ENCODE peak calls at places on chromosomes 1 and 21, in five cellular contexts. W, R, A, O and B are unnamed samples.
A peak's percentile ranks its signal among the peaks of the same experiment; 100 is the strongest.

GRCh38 chr1:1629430-1630190 is 2.4 kb upstream of the MMP23B start:
- DNase-seq in W (no peak), O (no peak), R (peak; percentile 28), A (peak; percentile 13), B (peak; percentile 46)

GRCh38 chr1:192555399-192555798 is 20.2 kb upstream of the RGS1 start:
- DNase-seq in R (no peak), O (no peak), W (no peak), A (no peak), B (no peak)

GRCh38 chr1:3827813-3828307 is 29.2 kb downstream of the CEP104 start:
- DNase-seq in O (no peak), A (no peak), R (no peak), W (no peak), B (no peak)

GRCh38 chr1:170707959-170708666 is 44.2 kb downstream of the PRRX1 start:
- DNase-seq in A (no peak), W (peak; percentile 98), O (no peak), R (no peak), B (no peak)

GRCh38 chr1:224185208-224185607 is 2.2 kb downstream of the DEGS1 start:
- DNase-seq in O (no peak), A (no peak), W (no peak), R (no peak), B (no peak)

GRCh38 chr1:234295039-234295438 is 78.2 kb upstream of the COA6 start:
- DNase-seq in A (no peak), W (no peak), R (no peak), O (no peak), B (no peak)

GRCh38 chr1:68141079-68141800 is 90.8 kb upstream of the DIRAS3 start:
- DNase-seq in A (no peak), O (no peak), W (peak; percentile 68), R (no peak), B (no peak)

GRCh38 chr1:169018751-169019150 is 87.7 kb upstream of the ATP1B1 start:
- DNase-seq in W (no peak), A (no peak), R (no peak), O (no peak), B (peak; percentile 69)

GRCh38 chr1:240337795-240338194 is 246.1 kb downstream of the FMN2 start:
- DNase-seq in W (peak; percentile 79), A (peak; percentile 43), R (no peak), O (no peak), B (no peak)

GRCh38 chr1:107739651-107740050 is 225.3 kb downstream of the VAV3 start:
- DNase-seq in R (no peak), A (no peak), W (no peak), O (no peak), B (no peak)
- TF ChIP-seq CTCF in R (no peak), A (no peak), W (no peak), O (no peak), B (no peak)

DNA sequence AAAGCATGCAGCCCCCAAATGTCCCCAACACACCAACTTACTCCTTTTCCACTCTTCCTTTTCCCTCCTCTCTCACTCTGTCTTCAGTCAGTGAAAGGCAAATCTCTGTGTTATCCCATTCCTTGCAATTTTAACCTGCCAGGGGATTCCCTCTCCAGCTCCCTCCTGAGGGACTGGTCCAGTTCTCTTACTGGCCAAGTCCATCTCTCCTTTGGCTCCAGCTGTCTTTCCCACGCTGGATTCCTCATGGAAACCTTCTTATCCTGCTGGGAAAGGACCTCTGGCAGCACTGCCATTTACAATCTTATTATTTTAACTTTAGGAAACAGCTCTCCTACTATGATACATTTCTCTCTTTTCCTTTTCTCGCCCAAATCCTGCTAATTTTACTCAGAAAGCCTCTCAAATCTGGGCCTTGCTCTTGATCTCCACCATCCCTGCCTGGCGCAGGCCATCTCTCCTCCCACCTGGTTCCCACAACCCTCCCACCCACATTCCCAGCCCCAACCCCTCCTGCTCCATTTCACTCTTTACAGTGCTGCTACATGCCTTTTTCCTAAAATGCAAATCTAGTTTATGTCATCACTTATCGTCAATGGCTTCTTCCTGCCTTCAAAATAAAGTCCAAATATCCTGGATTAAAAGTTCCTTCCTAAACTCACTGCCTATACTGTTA is 72.7 kb upstream of the CNN3 start:
- DNase-seq in W (no peak), A (no peak), R (no peak), O (no peak), B (no peak)
- H3K4me3 ChIP-seq in W (no peak overlapping the region), A (no peak overlapping the region), R (no peak overlapping the region), O (no peak overlapping the region), B (no peak overlapping the region)

DNA sequence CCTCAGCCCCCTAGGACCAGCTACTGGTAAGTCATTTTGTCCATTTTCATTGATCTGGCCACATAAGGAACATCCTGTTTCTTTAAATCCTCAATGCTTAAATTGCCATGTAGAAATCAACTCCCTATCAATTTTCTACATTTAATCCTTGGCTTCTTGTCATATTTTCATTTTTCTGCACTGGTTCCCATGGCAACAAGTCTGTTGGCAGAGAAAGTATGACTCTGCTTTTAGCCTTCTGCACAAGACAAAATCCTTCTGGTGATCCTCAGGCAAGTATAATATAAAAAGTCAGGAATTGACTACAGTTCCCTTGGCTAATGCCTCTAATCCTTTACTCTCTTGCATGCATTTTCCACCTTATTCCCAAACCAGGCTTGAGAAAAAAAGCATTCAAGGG is 65.0 kb downstream of the LRRC40 start:
- DNase-seq in O (no peak), W (peak; percentile 44), A (no peak), R (no peak), B (no peak)
- TF ChIP-seq CTCF in O (no peak), W (no peak), A (no peak), R (no peak), B (no peak)

DNA sequence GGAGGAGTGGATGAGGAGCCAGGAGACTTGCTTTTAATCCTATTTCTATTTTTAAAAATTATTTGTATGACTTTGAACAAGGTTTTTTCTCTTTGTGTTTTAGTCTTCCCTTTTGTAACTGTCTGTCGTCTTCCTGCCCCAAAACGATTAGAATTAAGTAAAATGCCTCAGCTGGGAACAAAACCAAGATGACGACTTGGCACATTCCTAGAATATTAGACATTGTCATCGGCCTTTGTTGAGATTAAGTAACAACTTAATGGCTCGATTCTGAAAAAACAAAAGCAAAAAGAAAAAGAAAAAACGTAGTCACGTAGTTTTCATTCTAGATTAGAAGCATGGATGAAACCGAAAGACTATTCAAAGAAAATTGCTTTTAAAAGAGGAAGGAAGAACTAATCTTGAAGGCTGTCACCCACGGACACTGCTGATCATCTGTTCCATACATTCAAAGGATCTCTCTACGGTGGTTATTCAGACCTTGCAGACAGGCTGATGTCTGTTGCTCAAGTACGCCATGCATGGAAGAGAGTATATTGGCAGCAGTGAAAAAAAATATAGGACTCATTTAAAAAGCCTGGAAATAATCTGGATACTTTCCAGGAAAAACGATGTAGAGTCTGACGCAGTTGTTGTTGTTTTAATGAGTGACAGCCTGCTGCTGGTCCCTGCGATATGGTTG is 16.9 kb downstream of the GNG4 start:
- DNase-seq in A (no peak), R (no peak), O (no peak), W (peak; percentile 66), B (no peak)
- H3K4me3 ChIP-seq in A (peak overlapping the region; percentile 10), R (no peak overlapping the region), O (peak overlapping the region; percentile 31), W (peak overlapping the region; percentile 4), B (no peak overlapping the region)

GRCh38 chr1:200258447-200259375 is 151.1 kb downstream of the ZNF281 start:
- DNase-seq in A (no peak), W (peak; percentile 25), O (no peak), R (no peak), B (no peak)
- TF ChIP-seq CTCF in A (no peak), W (peak; percentile 60), O (peak; percentile 20), R (no peak), B (peak; percentile 34)

GRCh38 chr1:56576880-56577858 is 2.2 kb downstream of the PLPP3 start:
- DNase-seq in A (peak; percentile 40), W (peak; percentile 64), O (no peak), R (no peak), B (peak; percentile 29)
- H3K4me3 ChIP-seq in A (peak overlapping the region; percentile 93), W (peak overlapping the region; percentile 82), O (peak overlapping the region; percentile 97), R (peak overlapping the region; percentile 90), B (peak overlapping the region; percentile 94)

GRCh38 chr1:39488012-39488545 is 3.4 kb upstream of the BMP8A start:
- DNase-seq in W (no peak), O (no peak), A (no peak), R (no peak), B (no peak)

GRCh38 chr1:39490596-39491145 is 765 bp upstream of the BMP8A start:
- DNase-seq in W (no peak), A (peak; percentile 62), O (no peak), R (no peak), B (peak; percentile 32)

GRCh38 chr1:39488801-39489566 is 2.5 kb upstream of the BMP8A start:
- DNase-seq in A (no peak), W (no peak), O (no peak), R (no peak), B (no peak)

GRCh38 chr1:39489567-39490239 is 1.7 kb upstream of the BMP8A start:
- DNase-seq in W (no peak), O (no peak), A (no peak), R (no peak), B (no peak)

GRCh38 chr1:39491146-39491921 is at the start of gene BMP8A:
- DNase-seq in W (no peak), R (peak; percentile 40), O (no peak), A (peak; percentile 86), B (peak; percentile 84)
- TF ChIP-seq CTCF in W (no peak), R (no peak), O (no peak), A (no peak), B (no peak)

GRCh38 chr21:43916691-43917514 is 51.9 kb downstream of the AGPAT3 start:
- DNase-seq in A (peak; percentile 4), R (no peak), O (peak; percentile 80), W (no peak), B (no peak)
- H3K4me3 ChIP-seq in A (no peak overlapping the region), R (no peak overlapping the region), O (peak overlapping the region; percentile 40), W (peak overlapping the region; percentile 13), B (peak overlapping the region; percentile 3)

GRCh38 chr1:70314706-70315304 is 39.7 kb downstream of the ANKRD13C start:
- DNase-seq in O (no peak), A (no peak), W (no peak), R (no peak), B (no peak)
- TF ChIP-seq CTCF in O (no peak), A (no peak), W (peak; percentile 14), R (no peak), B (no peak)